ENCODE peak calls at places on chromosome 17, in ten cellular contexts. One of them, this sample, is unnamed.

GRCh38 chr17:62300697-62301096 is 79.7 kb upstream of the EFCAB3 start:
- DNase-seq in lower leg skin: no peak
- DNase-seq in B cell: no peak
- DNase-seq in bronchial epithelial cell: no peak
- DNase-seq in heart left ventricle: no peak
- DNase-seq in testis: no peak
- DNase-seq in ascending aorta: no peak
- DNase-seq in GM12865: no peak
- DNase-seq in prostate gland: no peak
- DNase-seq in GM20000: no peak
- DNase-seq in this sample: no peak

GRCh38 chr17:47946929-47947397 is 5.6 kb downstream of the PNPO start:
- DNase-seq in lower leg skin: peak
- DNase-seq in heart left ventricle: peak
- DNase-seq in prostate gland: peak
- DNase-seq in B cell: peak
- DNase-seq in ascending aorta: no peak
- DNase-seq in GM20000: peak
- DNase-seq in GM12865: peak
- DNase-seq in testis: peak
- DNase-seq in bronchial epithelial cell: peak
- DNase-seq in this sample: peak

GRCh38 chr17:82273327-82274133 is at the start of gene CSNK1D:
- DNase-seq in GM20000: peak
- DNase-seq in ascending aorta: peak
- DNase-seq in lower leg skin: peak
- DNase-seq in heart left ventricle: peak
- DNase-seq in testis: peak
- DNase-seq in B cell: peak
- DNase-seq in bronchial epithelial cell: peak
- DNase-seq in prostate gland: peak
- DNase-seq in GM12865: peak
- DNase-seq in this sample: peak

GRCh38 chr17:37107406-37108083 is 158.8 kb downstream of the AATF start:
- DNase-seq in ascending aorta: no peak
- DNase-seq in testis: peak
- DNase-seq in heart left ventricle: peak
- DNase-seq in prostate gland: peak
- DNase-seq in lower leg skin: peak
- DNase-seq in GM12865: no peak
- DNase-seq in bronchial epithelial cell: peak
- DNase-seq in GM20000: no peak
- DNase-seq in B cell: no peak
- DNase-seq in this sample: peak

GRCh38 chr17:77769215-77769614 is 189.3 kb upstream of the TNRC6C start:
- DNase-seq in B cell: no peak
- DNase-seq in prostate gland: no peak
- DNase-seq in GM12865: no peak
- DNase-seq in ascending aorta: no peak
- DNase-seq in bronchial epithelial cell: no peak
- DNase-seq in GM20000: no peak
- DNase-seq in heart left ventricle: no peak
- DNase-seq in lower leg skin: no peak
- DNase-seq in testis: no peak
- DNase-seq in this sample: no peak

GRCh38 chr17:35214631-35215273 is 20.6 kb upstream of the SLC35G3 start:
- DNase-seq in lower leg skin: no peak
- DNase-seq in testis: no peak
- DNase-seq in B cell: no peak
- DNase-seq in bronchial epithelial cell: no peak
- DNase-seq in ascending aorta: no peak
- DNase-seq in GM20000: peak
- DNase-seq in GM12865: no peak
- DNase-seq in prostate gland: no peak
- DNase-seq in heart left ventricle: no peak
- DNase-seq in this sample: no peak

GRCh38 chr17:13978478-13978877 is 90.8 kb upstream of the COX10 start:
- DNase-seq in GM12865: no peak
- DNase-seq in bronchial epithelial cell: peak
- DNase-seq in lower leg skin: no peak
- DNase-seq in heart left ventricle: no peak
- DNase-seq in B cell: no peak
- DNase-seq in ascending aorta: no peak
- DNase-seq in prostate gland: no peak
- DNase-seq in testis: no peak
- DNase-seq in GM20000: no peak
- DNase-seq in this sample: no peak

GRCh38 chr17:68535903-68536302 is 23.7 kb downstream of the PRKAR1A start:
- DNase-seq in B cell: no peak
- DNase-seq in bronchial epithelial cell: no peak
- DNase-seq in prostate gland: no peak
- DNase-seq in testis: no peak
- DNase-seq in lower leg skin: no peak
- DNase-seq in heart left ventricle: no peak
- DNase-seq in GM20000: no peak
- DNase-seq in GM12865: no peak
- DNase-seq in ascending aorta: no peak
- DNase-seq in this sample: no peak

GRCh38 chr17:74748279-74748528 is 224 bp upstream of the NHERF1 start:
- DNase-seq in bronchial epithelial cell: peak
- DNase-seq in ascending aorta: no peak
- DNase-seq in GM12865: no peak
- DNase-seq in heart left ventricle: no peak
- DNase-seq in B cell: no peak
- DNase-seq in prostate gland: no peak
- DNase-seq in lower leg skin: no peak
- DNase-seq in GM20000: no peak
- DNase-seq in testis: no peak
- DNase-seq in this sample: no peak

GRCh38 chr17:74750039-74750326 is 1.6 kb downstream of the NHERF1 start:
- DNase-seq in testis: no peak
- DNase-seq in bronchial epithelial cell: no peak
- DNase-seq in heart left ventricle: no peak
- DNase-seq in prostate gland: no peak
- DNase-seq in lower leg skin: no peak
- DNase-seq in GM20000: no peak
- DNase-seq in B cell: no peak
- DNase-seq in ascending aorta: no peak
- DNase-seq in GM12865: no peak
- DNase-seq in this sample: no peak

GRCh38 chr17:74749262-74750038 is 1.0 kb downstream of the NHERF1 start:
- DNase-seq in bronchial epithelial cell: no peak
- DNase-seq in B cell: no peak
- DNase-seq in lower leg skin: no peak
- DNase-seq in ascending aorta: no peak
- DNase-seq in GM12865: no peak
- DNase-seq in prostate gland: no peak
- DNase-seq in GM20000: no peak
- DNase-seq in testis: no peak
- DNase-seq in heart left ventricle: no peak
- DNase-seq in this sample: peak

GRCh38 chr17:74746922-74747321 is 1.5 kb upstream of the NHERF1 start:
- DNase-seq in GM20000: no peak
- DNase-seq in ascending aorta: no peak
- DNase-seq in bronchial epithelial cell: no peak
- DNase-seq in testis: no peak
- DNase-seq in GM12865: no peak
- DNase-seq in heart left ventricle: no peak
- DNase-seq in B cell: peak
- DNase-seq in lower leg skin: no peak
- DNase-seq in prostate gland: no peak
- DNase-seq in this sample: no peak

DNA sequence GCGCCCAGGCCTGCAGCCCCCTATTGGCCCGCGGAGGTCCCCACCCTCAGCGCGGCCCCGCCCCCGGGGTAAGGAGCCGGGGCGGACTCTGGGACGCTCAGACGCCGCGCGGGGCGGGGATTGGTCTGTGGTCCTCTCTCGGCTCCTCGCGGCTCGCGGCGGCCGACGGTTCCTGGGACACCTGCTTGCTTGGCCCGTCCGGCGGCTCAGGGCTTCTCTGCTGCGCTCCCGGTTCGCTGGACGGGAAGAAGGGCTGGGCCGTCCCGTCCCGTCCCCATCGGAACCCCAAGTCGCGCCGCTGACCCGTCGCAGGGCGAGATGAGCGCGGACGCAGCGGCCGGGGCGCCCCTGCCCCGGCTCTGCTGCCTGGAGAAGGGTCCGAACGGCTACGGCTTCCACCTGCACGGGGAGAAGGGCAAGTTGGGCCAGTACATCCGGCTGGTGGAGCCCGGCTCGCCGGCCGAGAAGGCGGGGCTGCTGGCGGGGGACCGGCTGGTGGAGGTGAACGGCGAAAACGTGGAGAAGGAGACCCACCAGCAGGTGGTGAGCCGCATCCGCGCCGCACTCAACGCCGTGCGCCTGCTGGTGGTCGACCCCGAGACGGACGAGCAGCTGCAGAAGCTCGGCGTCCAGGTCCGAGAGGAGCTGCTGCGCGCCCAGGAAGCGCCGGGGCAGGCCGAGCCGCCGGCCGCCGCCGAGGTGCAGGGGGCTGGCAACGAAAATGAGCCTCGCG is at the start of gene NHERF1:
- DNase-seq in ascending aorta: peak
- DNase-seq in GM20000: peak
- DNase-seq in heart left ventricle: peak
- DNase-seq in bronchial epithelial cell: no peak
- DNase-seq in GM12865: peak
- DNase-seq in lower leg skin: peak
- DNase-seq in B cell: peak
- DNase-seq in testis: peak
- DNase-seq in prostate gland: peak
- DNase-seq in this sample: peak
- TF ChIP-seq CTCF in ascending aorta: no peak
- TF ChIP-seq CTCF in GM20000: no peak
- TF ChIP-seq CTCF in heart left ventricle: peak
- TF ChIP-seq CTCF in bronchial epithelial cell: peak
- TF ChIP-seq CTCF in GM12865: no peak
- TF ChIP-seq CTCF in lower leg skin: no peak
- TF ChIP-seq CTCF in B cell: no peak
- TF ChIP-seq CTCF in testis: no peak
- TF ChIP-seq CTCF in prostate gland: peak
- TF ChIP-seq CTCF in this sample: peak

DNA sequence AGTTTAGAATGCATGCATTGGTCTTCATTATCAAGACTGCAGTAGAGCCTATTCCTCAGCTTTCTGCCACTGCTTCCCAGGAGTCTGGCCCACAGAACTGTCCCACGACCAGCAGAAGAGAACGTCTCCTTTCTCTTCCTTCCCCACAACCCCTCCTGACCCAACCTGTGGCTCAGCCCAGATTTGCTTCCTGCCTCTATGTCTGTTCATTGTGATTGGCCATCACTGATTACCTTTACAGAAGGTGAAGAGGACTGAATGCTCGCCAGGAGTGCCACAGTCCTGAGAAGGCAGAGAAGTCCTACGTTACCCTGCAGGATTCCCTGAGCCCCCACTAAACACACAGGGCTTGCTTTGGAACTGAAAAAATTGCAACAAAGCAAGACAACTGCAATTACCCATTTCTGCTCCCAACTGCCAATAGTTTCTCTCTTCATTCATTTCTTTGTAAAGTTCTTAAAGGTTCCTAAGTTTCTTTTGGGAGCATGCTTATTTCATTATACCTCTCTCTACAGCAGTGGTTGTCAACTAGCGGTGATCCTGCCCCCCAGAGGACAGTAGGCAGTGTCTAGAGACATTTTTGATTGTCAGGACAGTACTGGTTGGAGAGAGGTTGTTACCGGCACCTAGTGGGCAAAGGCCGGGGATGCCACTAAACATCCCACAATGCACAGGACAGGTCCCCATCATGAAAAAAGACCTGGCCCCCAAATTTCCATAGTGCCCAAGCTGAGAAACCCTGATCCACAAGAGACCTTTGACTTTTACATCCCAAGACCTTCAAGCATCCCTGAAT is 4.5 kb upstream of the NAT9 start:
- DNase-seq in B cell: peak
- DNase-seq in ascending aorta: no peak
- DNase-seq in lower leg skin: no peak
- DNase-seq in testis: no peak
- DNase-seq in prostate gland: no peak
- DNase-seq in GM20000: peak
- DNase-seq in heart left ventricle: no peak
- DNase-seq in bronchial epithelial cell: no peak
- DNase-seq in GM12865: peak
- DNase-seq in this sample: no peak
- TF ChIP-seq CTCF in B cell: peak
- TF ChIP-seq CTCF in ascending aorta: no peak
- TF ChIP-seq CTCF in lower leg skin: no peak
- TF ChIP-seq CTCF in testis: no peak
- TF ChIP-seq CTCF in prostate gland: peak
- TF ChIP-seq CTCF in GM20000: peak
- TF ChIP-seq CTCF in heart left ventricle: no peak
- TF ChIP-seq CTCF in bronchial epithelial cell: peak
- TF ChIP-seq CTCF in GM12865: peak
- TF ChIP-seq CTCF in this sample: no peak

GRCh38 chr17:15652960-15653359 is 31.2 kb downstream of the TRIM16 start:
- DNase-seq in GM20000: no peak
- DNase-seq in bronchial epithelial cell: no peak
- DNase-seq in ascending aorta: no peak
- DNase-seq in GM12865: no peak
- DNase-seq in heart left ventricle: no peak
- DNase-seq in testis: no peak
- DNase-seq in prostate gland: no peak
- DNase-seq in lower leg skin: peak
- DNase-seq in B cell: no peak
- DNase-seq in this sample: no peak

GRCh38 chr17:15648384-15648783 is 28.9 kb upstream of the FBXW10B start:
- DNase-seq in testis: no peak
- DNase-seq in B cell: no peak
- DNase-seq in heart left ventricle: no peak
- DNase-seq in GM20000: no peak
- DNase-seq in lower leg skin: peak
- DNase-seq in prostate gland: no peak
- DNase-seq in bronchial epithelial cell: no peak
- DNase-seq in ascending aorta: no peak
- DNase-seq in GM12865: no peak
- DNase-seq in this sample: no peak

GRCh38 chr17:15649861-15650391 is 30.4 kb upstream of the FBXW10B start:
- DNase-seq in bronchial epithelial cell: peak
- DNase-seq in prostate gland: no peak
- DNase-seq in ascending aorta: no peak
- DNase-seq in testis: no peak
- DNase-seq in B cell: no peak
- DNase-seq in heart left ventricle: peak
- DNase-seq in lower leg skin: peak
- DNase-seq in GM20000: no peak
- DNase-seq in GM12865: no peak
- DNase-seq in this sample: no peak

GRCh38 chr17:15651001-15651582 is 31.6 kb upstream of the FBXW10B start:
- DNase-seq in bronchial epithelial cell: peak
- DNase-seq in testis: no peak
- DNase-seq in ascending aorta: no peak
- DNase-seq in prostate gland: no peak
- DNase-seq in heart left ventricle: peak
- DNase-seq in GM12865: no peak
- DNase-seq in B cell: no peak
- DNase-seq in lower leg skin: peak
- DNase-seq in GM20000: no peak
- DNase-seq in this sample: no peak

GRCh38 chr17:15651583-15652110 is 32.1 kb upstream of the FBXW10B start:
- DNase-seq in testis: peak
- DNase-seq in GM20000: peak
- DNase-seq in GM12865: peak
- DNase-seq in ascending aorta: peak
- DNase-seq in prostate gland: peak
- DNase-seq in B cell: no peak
- DNase-seq in heart left ventricle: peak
- DNase-seq in bronchial epithelial cell: peak
- DNase-seq in lower leg skin: peak
- DNase-seq in this sample: peak
- TF ChIP-seq CTCF in testis: no peak
- TF ChIP-seq CTCF in GM20000: no peak
- TF ChIP-seq CTCF in GM12865: no peak
- TF ChIP-seq CTCF in ascending aorta: no peak
- TF ChIP-seq CTCF in prostate gland: no peak
- TF ChIP-seq CTCF in B cell: no peak
- TF ChIP-seq CTCF in heart left ventricle: no peak
- TF ChIP-seq CTCF in bronchial epithelial cell: no peak
- TF ChIP-seq CTCF in lower leg skin: no peak
- TF ChIP-seq CTCF in this sample: no peak

DNA sequence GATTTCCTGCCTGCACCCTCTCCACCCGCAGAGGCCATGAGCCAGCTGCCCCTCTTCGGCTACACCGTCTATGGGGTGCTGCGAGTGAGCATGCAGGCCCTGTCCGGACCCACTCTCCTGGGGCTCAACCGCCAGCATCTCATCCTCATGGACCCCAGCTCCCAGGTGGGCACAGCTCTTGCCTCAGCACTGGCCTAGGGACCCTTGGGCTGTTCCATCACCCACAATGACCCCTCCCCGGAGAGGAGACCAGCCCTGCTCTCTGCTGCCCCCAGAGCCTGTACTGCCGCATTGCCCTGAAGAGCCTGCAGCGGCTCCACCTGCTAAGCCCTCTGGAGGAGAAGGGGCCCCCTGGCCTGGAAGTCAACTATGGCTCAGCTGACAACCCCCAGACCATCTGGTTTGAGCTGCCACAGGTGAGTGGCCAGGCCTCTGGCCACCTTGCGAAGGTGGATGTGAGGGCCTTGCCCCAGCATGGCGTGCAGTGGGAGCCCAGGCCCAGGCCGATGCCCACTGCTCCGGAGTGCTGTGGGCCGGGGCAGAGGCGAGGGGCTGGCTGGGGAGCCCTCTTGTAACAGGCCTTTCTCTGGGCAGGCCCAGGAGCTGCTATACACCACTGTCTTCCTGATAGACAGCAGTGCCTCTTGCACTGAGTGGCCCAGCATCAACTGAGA is 7.3 kb upstream of the SMIM5 start:
- DNase-seq in testis: peak
- DNase-seq in ascending aorta: no peak
- DNase-seq in bronchial epithelial cell: no peak
- DNase-seq in heart left ventricle: no peak
- DNase-seq in GM20000: peak
- DNase-seq in lower leg skin: no peak
- DNase-seq in prostate gland: no peak
- DNase-seq in GM12865: peak
- DNase-seq in B cell: no peak
- DNase-seq in this sample: no peak
- TF ChIP-seq CTCF in testis: peak
- TF ChIP-seq CTCF in ascending aorta: no peak
- TF ChIP-seq CTCF in bronchial epithelial cell: peak
- TF ChIP-seq CTCF in heart left ventricle: peak
- TF ChIP-seq CTCF in GM20000: peak
- TF ChIP-seq CTCF in lower leg skin: no peak
- TF ChIP-seq CTCF in prostate gland: peak
- TF ChIP-seq CTCF in GM12865: peak
- TF ChIP-seq CTCF in B cell: peak
- TF ChIP-seq CTCF in this sample: peak